ENCODE peak calls at places on chromosomes 6 and 20, in six cellular contexts. S is A549, G is endothelial cell of umbilical vein, R is HepG2, P is GM12878, X is K562. E is an unnamed sample.
A peak's percentile ranks its signal among the peaks of the same experiment; 100 is the strongest.

GRCh38 chr20:32470025-32470861 is 112.1 kb downstream of the ASXL1 start:
- DNase-seq in S (peak; percentile 49), X (peak; percentile 42), G (peak; percentile 99), R (peak; percentile 71), P (no peak), E (peak; percentile 77)

GRCh38 chr6:89917801-89918366 is 23.6 kb downstream of the GJA10 start:
- DNase-seq in S (no peak), P (no peak), G (no peak), X (no peak), R (no peak), E (no peak)

GRCh38 chr20:63553251-63553932 is 567 bp upstream of the FNDC11 start:
- DNase-seq in X (peak; percentile 91), G (peak; percentile 84), S (peak; percentile 50), R (peak; percentile 40), P (peak; percentile 35), E (peak; percentile 55)

GRCh38 chr6:782141-782540 is 89.2 kb upstream of the EXOC2 start:
- DNase-seq in X (peak; percentile 7), G (no peak), P (no peak), S (no peak), R (no peak), E (no peak)

GRCh38 chr6:121688974-121689373 is 253.5 kb downstream of the GJA1 start:
- DNase-seq in R (no peak), P (no peak), S (no peak), X (no peak), G (no peak), E (peak; percentile 60)

GRCh38 chr6:168370310-168370991 is 50.9 kb upstream of the DACT2 start:
- DNase-seq in X (peak; percentile 90), G (no peak), P (no peak), R (peak; percentile 39), S (peak; percentile 72), E (peak; percentile 68)

GRCh38 chr6:70616728-70617260 is 50.1 kb downstream of the SDHAF4 start:
- DNase-seq in P (no peak), R (peak; percentile 15), X (no peak), S (no peak), G (no peak), E (no peak)

GRCh38 chr20:56690531-56691175 is 61.5 kb downstream of the TFAP2C start:
- DNase-seq in S (no peak), R (no peak), G (no peak), X (no peak), P (no peak), E (no peak)

GRCh38 chr6:170259301-170259700 is 31.6 kb downstream of the DLL1 start:
- DNase-seq in P (no peak), X (no peak), S (no peak), G (no peak), R (no peak), E (no peak)

GRCh38 chr6:26412225-26412624 is 10.2 kb downstream of the BTN3A1 start:
- DNase-seq in X (no peak), P (no peak), R (no peak), G (no peak), S (no peak), E (no peak)

GRCh38 chr6:109165392-109165964 is 70.2 kb downstream of the CEP57L1 start:
- DNase-seq in G (peak; percentile 9), R (peak; percentile 41), X (peak; percentile 9), P (no peak), S (no peak), E (peak; percentile 36)

GRCh38 chr6:35216832-35217811 is 3.4 kb downstream of the SCUBE3 start:
- DNase-seq in P (no peak), R (no peak), S (no peak), X (peak; percentile 50), G (no peak), E (no peak)

GRCh38 chr6:98871057-98871456 is 36.7 kb downstream of the POU3F2 start:
- DNase-seq in S (no peak), P (no peak), X (no peak), G (peak; percentile 66), R (no peak), E (no peak)

GRCh38 chr6:105484238-105485161 is 81.6 kb upstream of the PREP start:
- DNase-seq in G (peak; percentile 64), R (peak; percentile 41), S (peak; percentile 6), X (peak; percentile 30), P (no peak), E (peak; percentile 47)

GRCh38 chr6:119109654-119110325 is 31.3 kb upstream of the FAM184A start:
- DNase-seq in R (no peak), P (no peak), G (no peak), X (no peak), S (no peak), E (no peak)

GRCh38 chr6:119105262-119105661 is 26.8 kb upstream of the FAM184A start:
- DNase-seq in G (peak; percentile 58), X (no peak), R (no peak), S (no peak), P (no peak), E (no peak)

GRCh38 chr6:119108076-119108475 is 29.6 kb upstream of the FAM184A start:
- DNase-seq in X (no peak), G (no peak), R (no peak), S (no peak), P (no peak), E (no peak)

GRCh38 chr6:119112856-119113530 is 34.5 kb upstream of the FAM184A start:
- DNase-seq in P (no peak), S (no peak), R (no peak), G (no peak), X (no peak), E (peak; percentile 55)

GRCh38 chr6:119110601-119111548 is 32.4 kb upstream of the FAM184A start:
- DNase-seq in P (peak; percentile 28), R (peak; percentile 69), G (peak; percentile 64), S (no peak), X (peak; percentile 58), E (peak; percentile 64)
- TF ChIP-seq CTCF in P (peak; percentile 72), R (peak; percentile 88), G (peak; percentile 31), S (peak; percentile 53), X (peak; percentile 68), E (peak; percentile 30)

DNA sequence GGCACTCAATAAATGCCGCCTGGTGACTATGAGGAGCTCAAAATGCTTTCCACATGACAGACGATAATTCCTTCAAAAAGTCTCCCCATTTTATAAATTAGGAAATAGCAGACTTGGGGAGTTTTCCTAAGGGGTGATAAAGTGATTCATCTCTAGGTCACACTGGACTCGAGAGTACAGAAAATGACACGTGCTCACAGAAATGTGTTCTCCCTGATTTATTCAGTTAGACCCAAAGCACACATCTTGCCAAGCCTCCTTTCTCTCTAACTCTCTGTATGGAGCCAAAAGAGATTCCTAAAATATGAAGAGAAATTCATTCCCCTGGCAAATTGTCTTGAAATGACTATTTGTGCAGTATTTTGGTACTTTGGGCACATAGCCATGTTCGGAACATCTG is 381.1 kb downstream of the TFAP2B start:
- DNase-seq in R (no peak), P (no peak), X (no peak), S (no peak), G (no peak), E (no peak)
- TF ChIP-seq MYC in R (no peak), P (no peak), X (no peak), S (no peak), G (no peak), E (no peak)

GRCh38 chr6:28142446-28142845 is 763 bp downstream of the ZKSCAN8 start:
- DNase-seq in X (no peak), S (no peak), G (peak; percentile 4), P (no peak), R (no peak), E (peak; percentile 31)

GRCh38 chr6:28139860-28140500 is 1.7 kb upstream of the ZKSCAN8 start:
- DNase-seq in S (no peak), P (no peak), G (no peak), R (no peak), X (no peak), E (no peak)

GRCh38 chr6:28140616-28141015 is 1.1 kb upstream of the ZKSCAN8 start:
- DNase-seq in G (no peak), X (no peak), P (no peak), S (no peak), R (no peak), E (no peak)

GRCh38 chr6:28137458-28138020 is 4.1 kb upstream of the ZKSCAN8 start:
- DNase-seq in S (no peak), X (no peak), G (no peak), R (no peak), P (peak; percentile 62), E (peak; percentile 81)

DNA sequence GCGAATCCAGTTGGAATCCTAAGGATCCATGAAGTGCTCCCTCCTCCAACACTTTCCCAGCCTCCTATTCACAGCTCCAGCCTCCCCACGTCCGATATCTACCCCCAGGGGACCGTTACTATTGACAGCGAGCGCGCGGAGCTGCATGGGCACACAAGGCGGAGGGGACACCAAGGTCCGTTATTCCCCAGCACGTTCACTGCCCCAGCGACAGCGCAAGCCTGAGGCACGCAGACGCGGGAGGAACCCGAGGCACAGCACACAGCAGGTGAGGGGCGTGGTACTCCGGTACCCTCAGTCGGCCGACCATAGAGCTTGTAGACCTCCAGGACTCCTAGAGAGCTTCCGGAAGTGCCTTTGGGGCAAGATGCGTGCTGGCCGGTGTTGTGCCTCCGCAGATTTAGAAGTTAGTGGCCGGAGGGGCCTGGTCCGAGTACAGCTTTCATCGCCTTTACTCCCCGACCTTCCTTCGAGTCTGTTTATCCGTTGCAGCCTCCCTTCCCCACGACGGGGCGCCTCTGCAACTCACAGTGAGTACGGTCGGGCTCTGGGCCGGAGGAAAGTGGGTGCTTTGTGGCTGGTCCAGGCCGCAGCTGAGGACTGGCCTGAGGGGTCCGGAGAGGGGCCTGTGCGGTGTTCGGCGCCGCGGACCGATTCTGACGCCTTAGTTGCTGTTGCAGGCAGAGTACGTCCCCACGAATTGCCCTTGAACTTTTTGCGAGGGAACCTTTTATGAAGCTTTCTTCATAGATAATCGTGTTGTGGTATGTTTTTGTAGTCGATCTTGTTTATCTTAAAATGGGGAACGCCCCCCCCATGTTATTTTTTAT is at the start of gene ZKSCAN8:
- DNase-seq in S (peak; percentile 81), R (peak; percentile 97), G (peak; percentile 88), P (peak; percentile 78), X (peak; percentile 95), E (peak; percentile 95)
- TF ChIP-seq POLR2A in S (peak; percentile 54), R (peak; percentile 92), G (peak; percentile 90), P (peak; percentile 91), X (peak; percentile 97), E (peak; percentile 76)

GRCh38 chr6:16168858-16169257 is 40.0 kb downstream of the MYLIP start:
- DNase-seq in X (no peak), G (peak; percentile 79), P (peak; percentile 32), R (peak; percentile 32), S (no peak), E (peak; percentile 78)
- TF ChIP-seq CTCF in X (peak; percentile 78), G (peak; percentile 67), P (peak; percentile 56), R (peak; percentile 54), S (peak; percentile 16), E (peak; percentile 66)

DNA sequence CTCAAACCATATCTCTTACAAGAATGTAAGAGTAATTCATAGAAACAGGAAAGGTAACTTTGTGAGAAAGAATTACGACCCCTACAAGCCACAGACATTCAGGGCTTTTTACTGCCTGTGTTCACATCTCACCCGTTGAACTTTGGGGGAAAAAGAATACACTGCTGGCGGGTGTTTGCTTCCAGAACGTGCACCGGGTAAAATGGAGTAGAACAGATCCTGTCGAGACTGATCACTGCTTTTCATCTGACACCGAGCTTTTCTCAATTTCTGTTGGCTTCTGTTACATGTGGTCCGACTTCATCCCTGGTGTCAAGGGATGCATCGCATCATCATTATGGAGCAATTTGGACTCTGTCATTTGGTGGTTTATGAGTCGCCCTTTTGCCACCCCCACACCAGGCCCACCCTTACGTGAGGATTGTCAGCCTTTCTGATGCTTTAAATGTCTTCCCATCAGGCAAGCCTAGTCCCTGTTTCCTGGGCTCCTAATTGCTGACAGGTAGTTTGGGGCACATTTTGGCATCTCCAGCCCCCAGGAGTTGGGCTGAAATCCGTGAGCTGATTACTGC is 219.3 kb upstream of the ZFP64 start:
- DNase-seq in S (no peak), R (no peak), G (no peak), P (no peak), X (no peak), E (peak; percentile 16)
- TF ChIP-seq MYC in S (no peak), R (no peak), G (no peak), P (no peak), X (no peak), E (no peak)

GRCh38 chr20:25865715-25866656 is 169.3 kb upstream of the ZNF337 start:
- DNase-seq in S (peak; percentile 58), P (no peak), X (peak; percentile 39), R (peak; percentile 73), G (peak; percentile 75), E (peak; percentile 59)
- TF ChIP-seq POLR2A in S (no peak), P (no peak), X (no peak), R (no peak), G (no peak), E (no peak)

E was measured in NB4.